ENCODE peak calls at places on chromosomes 7 and 10, in six cellular contexts. One of them, this sample, is unnamed.

GRCh38 chr7:75642810-75643486 is 95.8 kb downstream of the HIP1 start:
- DNase-seq in PC-3: peak; percentile 85
- DNase-seq in fibroblast of lung: peak; percentile 67
- DNase-seq in hepatocyte: peak; percentile 75
- DNase-seq in GM23248: peak; percentile 73
- DNase-seq in PC-9: peak; percentile 34
- DNase-seq in this sample: peak; percentile 78

GRCh38 chr10:43313901-43314300 is 47.0 kb upstream of the RASGEF1A start:
- DNase-seq in PC-9: no peak
- DNase-seq in hepatocyte: no peak
- DNase-seq in fibroblast of lung: no peak
- DNase-seq in GM23248: no peak
- DNase-seq in PC-3: no peak
- DNase-seq in this sample: no peak

GRCh38 chr10:51689536-51689935 is 9.9 kb downstream of the CSTF2T start:
- DNase-seq in GM23248: no peak
- DNase-seq in fibroblast of lung: no peak
- DNase-seq in PC-3: peak; percentile 72
- DNase-seq in hepatocyte: no peak
- DNase-seq in PC-9: no peak
- DNase-seq in this sample: no peak

GRCh38 chr7:17040701-17041100 is 158.9 kb upstream of the AGR3 start:
- DNase-seq in PC-9: no peak
- DNase-seq in PC-3: no peak
- DNase-seq in fibroblast of lung: peak; percentile 15
- DNase-seq in hepatocyte: no peak
- DNase-seq in GM23248: no peak
- DNase-seq in this sample: no peak

GRCh38 chr7:126140858-126141491 is 1111.8 kb downstream of the GRM8 start:
- DNase-seq in PC-3: no peak
- DNase-seq in hepatocyte: no peak
- DNase-seq in fibroblast of lung: no peak
- DNase-seq in GM23248: no peak
- DNase-seq in PC-9: no peak
- DNase-seq in this sample: no peak

GRCh38 chr10:57679916-57680315 is 587.8 kb downstream of the IPMK start:
- DNase-seq in PC-3: no peak
- DNase-seq in hepatocyte: no peak
- DNase-seq in PC-9: no peak
- DNase-seq in fibroblast of lung: no peak
- DNase-seq in GM23248: no peak
- DNase-seq in this sample: no peak

GRCh38 chr10:2760736-2761135 is 306.6 kb upstream of the PFKP start:
- DNase-seq in PC-9: no peak
- DNase-seq in fibroblast of lung: no peak
- DNase-seq in GM23248: no peak
- DNase-seq in PC-3: no peak
- DNase-seq in hepatocyte: no peak
- DNase-seq in this sample: peak; percentile 79

GRCh38 chr10:63115732-63116383 is 17.3 kb upstream of the NRBF2 start:
- DNase-seq in hepatocyte: peak; percentile 48
- DNase-seq in PC-9: peak; percentile 19
- DNase-seq in fibroblast of lung: peak; percentile 95
- DNase-seq in GM23248: peak; percentile 95
- DNase-seq in PC-3: peak; percentile 66
- DNase-seq in this sample: peak; percentile 49

GRCh38 chr7:70700055-70700934 is 431.6 kb upstream of the GALNT17 start:
- DNase-seq in hepatocyte: no peak
- DNase-seq in fibroblast of lung: no peak
- DNase-seq in GM23248: no peak
- DNase-seq in PC-3: no peak
- DNase-seq in PC-9: no peak
- DNase-seq in this sample: no peak

GRCh38 chr7:102927303-102927933 is 14.6 kb downstream of the LRRC17 start:
- DNase-seq in fibroblast of lung: peak; percentile 81
- DNase-seq in PC-9: no peak
- DNase-seq in hepatocyte: no peak
- DNase-seq in GM23248: no peak
- DNase-seq in PC-3: peak; percentile 35
- DNase-seq in this sample: no peak

GRCh38 chr7:27254625-27255024 is 12.0 kb downstream of the EVX1 start:
- DNase-seq in PC-9: no peak
- DNase-seq in GM23248: peak; percentile 31
- DNase-seq in fibroblast of lung: no peak
- DNase-seq in PC-3: peak; percentile 58
- DNase-seq in hepatocyte: no peak
- DNase-seq in this sample: no peak

GRCh38 chr10:79145174-79145483 is 76.4 kb downstream of the ZMIZ1 start:
- DNase-seq in PC-9: no peak
- DNase-seq in PC-3: no peak
- DNase-seq in hepatocyte: no peak
- DNase-seq in GM23248: no peak
- DNase-seq in fibroblast of lung: no peak
- DNase-seq in this sample: no peak

GRCh38 chr10:97939446-97939990 is 89.9 kb downstream of the GOLGA7B start:
- DNase-seq in PC-9: no peak
- DNase-seq in fibroblast of lung: no peak
- DNase-seq in GM23248: no peak
- DNase-seq in hepatocyte: no peak
- DNase-seq in PC-3: peak; percentile 5
- DNase-seq in this sample: no peak

GRCh38 chr7:68892211-68892610 is 706.1 kb upstream of the AUTS2 start:
- DNase-seq in PC-3: no peak
- DNase-seq in PC-9: no peak
- DNase-seq in fibroblast of lung: peak; percentile 84
- DNase-seq in GM23248: peak; percentile 0
- DNase-seq in hepatocyte: peak; percentile 37
- DNase-seq in this sample: no peak

GRCh38 chr7:57641521-57642067 is 191.6 kb downstream of the ZNF716 start:
- DNase-seq in GM23248: no peak
- DNase-seq in fibroblast of lung: no peak
- DNase-seq in PC-9: no peak
- DNase-seq in hepatocyte: no peak
- DNase-seq in PC-3: no peak
- DNase-seq in this sample: no peak

GRCh38 chr7:120014920-120015465 is 258.0 kb upstream of the KCND2 start:
- DNase-seq in hepatocyte: no peak
- DNase-seq in GM23248: peak; percentile 24
- DNase-seq in PC-3: no peak
- DNase-seq in fibroblast of lung: peak; percentile 47
- DNase-seq in PC-9: no peak
- DNase-seq in this sample: no peak

GRCh38 chr10:49369216-49370162 is 26.4 kb downstream of the DRGX start:
- DNase-seq in GM23248: no peak
- DNase-seq in fibroblast of lung: peak; percentile 81
- DNase-seq in hepatocyte: no peak
- DNase-seq in PC-9: no peak
- DNase-seq in PC-3: peak; percentile 31
- DNase-seq in this sample: no peak

GRCh38 chr7:75621124-75621523 is 117.6 kb downstream of the HIP1 start:
- DNase-seq in hepatocyte: no peak
- DNase-seq in PC-9: no peak
- DNase-seq in fibroblast of lung: no peak
- DNase-seq in GM23248: no peak
- DNase-seq in PC-3: no peak
- DNase-seq in this sample: no peak

GRCh38 chr10:110497438-110498086 is at the start of gene DUSP5:
- DNase-seq in hepatocyte: peak; percentile 97
- DNase-seq in GM23248: peak; percentile 99
- DNase-seq in PC-9: peak; percentile 91
- DNase-seq in fibroblast of lung: peak; percentile 92
- DNase-seq in PC-3: peak; percentile 95
- DNase-seq in this sample: peak; percentile 96

GRCh38 chr10:110496553-110497437 is 912 bp upstream of the DUSP5 start:
- DNase-seq in fibroblast of lung: no peak
- DNase-seq in PC-3: peak; percentile 47
- DNase-seq in hepatocyte: no peak
- DNase-seq in GM23248: peak; percentile 90
- DNase-seq in PC-9: no peak
- DNase-seq in this sample: peak; percentile 17

GRCh38 chr10:110494532-110494931 is 3.2 kb upstream of the DUSP5 start:
- DNase-seq in GM23248: no peak
- DNase-seq in PC-3: no peak
- DNase-seq in fibroblast of lung: no peak
- DNase-seq in hepatocyte: no peak
- DNase-seq in PC-9: no peak
- DNase-seq in this sample: no peak

GRCh38 chr10:110493832-110494426 is 3.8 kb upstream of the DUSP5 start:
- DNase-seq in fibroblast of lung: no peak
- DNase-seq in PC-9: no peak
- DNase-seq in PC-3: no peak
- DNase-seq in hepatocyte: no peak
- DNase-seq in GM23248: no peak
- DNase-seq in this sample: no peak

DNA sequence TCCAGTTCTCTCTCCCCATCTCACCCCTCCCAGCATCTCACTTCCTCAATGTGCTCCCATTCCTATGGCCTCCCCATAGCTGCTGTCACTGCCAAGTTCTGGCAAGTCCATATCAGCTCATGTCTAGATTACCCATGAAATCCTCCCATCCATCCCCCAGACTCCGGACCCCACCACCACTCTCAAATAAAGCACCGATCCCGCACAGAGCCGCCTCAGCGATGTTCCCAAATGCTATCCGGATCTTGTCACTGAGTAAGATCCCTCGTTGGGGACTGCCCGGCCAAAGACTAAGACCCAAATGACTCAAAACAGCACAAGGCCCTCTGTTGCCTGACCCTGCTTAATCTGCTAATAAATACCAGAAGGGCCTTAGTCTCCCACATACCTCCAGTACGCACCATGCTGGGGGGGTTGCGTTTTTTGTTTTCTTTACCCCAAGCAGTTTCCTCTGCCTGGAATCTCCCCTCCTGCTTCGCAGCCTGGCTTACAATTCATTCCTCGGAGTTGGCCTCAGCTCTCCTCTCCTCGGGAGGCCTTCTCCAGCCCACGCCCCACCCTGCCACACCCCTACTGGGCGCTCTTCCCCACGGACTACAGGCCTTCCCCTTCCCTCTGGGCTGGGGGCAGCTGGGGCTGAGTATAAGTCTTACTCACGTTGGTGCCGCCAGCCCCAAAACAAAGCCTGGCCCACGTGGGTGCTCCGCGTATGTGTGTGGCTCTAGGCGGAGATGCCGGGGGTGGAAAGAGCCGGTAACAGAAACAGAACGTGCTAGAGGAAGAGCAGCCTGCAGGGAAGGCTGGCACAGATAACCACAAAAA is 1.8 kb upstream of the DUSP5 start:
- DNase-seq in fibroblast of lung: peak; percentile 91
- DNase-seq in hepatocyte: peak; percentile 62
- DNase-seq in PC-9: peak; percentile 41
- DNase-seq in PC-3: peak; percentile 72
- DNase-seq in GM23248: peak; percentile 95
- DNase-seq in this sample: peak; percentile 38
- H3K27ac ChIP-seq in fibroblast of lung: peak overlapping the region; percentile 94
- H3K27ac ChIP-seq in hepatocyte: peak overlapping the region; percentile 94
- H3K27ac ChIP-seq in PC-9: peak overlapping the region; percentile 87
- H3K27ac ChIP-seq in PC-3: peak overlapping the region; percentile 80
- H3K27ac ChIP-seq in GM23248: peak overlapping the region; percentile 95
- H3K27ac ChIP-seq in this sample: no peak overlapping the region

DNA sequence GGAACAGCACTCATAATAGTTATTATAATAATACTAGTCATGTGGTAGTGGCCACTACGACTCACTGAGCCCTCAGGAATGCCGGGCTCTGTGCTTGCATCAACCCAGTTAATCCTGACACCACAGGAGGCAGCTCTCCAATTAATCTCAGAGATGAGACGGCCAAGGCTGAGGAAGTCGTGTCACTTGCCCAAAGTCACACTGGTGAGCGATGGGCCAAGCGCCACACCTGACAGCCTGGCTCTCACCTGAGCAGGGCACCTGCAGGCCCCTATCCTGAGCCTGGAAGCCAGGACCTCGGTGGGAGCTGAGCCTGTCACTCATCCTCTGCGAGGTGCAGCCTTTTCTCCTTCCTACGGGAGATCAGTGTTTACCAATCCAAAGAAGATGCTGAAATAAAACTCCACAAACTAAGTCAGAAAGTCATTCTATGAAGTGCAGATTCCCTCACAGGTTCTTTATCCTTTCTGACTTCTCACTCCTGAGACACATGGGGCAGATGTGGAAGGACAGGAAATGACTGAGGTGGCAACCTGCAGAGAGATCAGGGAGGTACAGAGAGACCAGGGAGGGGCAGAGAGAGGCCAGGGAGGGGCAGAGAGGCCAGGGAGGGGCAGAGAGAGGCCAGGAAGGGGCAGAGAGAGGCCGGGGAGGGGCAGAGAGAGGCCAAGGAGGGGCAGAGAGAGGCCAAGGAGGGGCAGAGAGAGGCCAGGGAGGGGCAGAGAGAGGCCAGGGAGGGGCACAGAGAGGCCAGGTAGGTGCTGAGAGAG is 38.6 kb downstream of the VIPR2 start:
- DNase-seq in PC-3: peak; percentile 7
- DNase-seq in fibroblast of lung: no peak
- DNase-seq in PC-9: no peak
- DNase-seq in hepatocyte: no peak
- DNase-seq in GM23248: no peak
- DNase-seq in this sample: no peak
- H3K36me3 ChIP-seq in PC-3: no peaks in the 10 kb centered on the region
- H3K36me3 ChIP-seq in fibroblast of lung: no peaks in the 10 kb centered on the region
- H3K36me3 ChIP-seq in PC-9: no peaks in the 10 kb centered on the region
- H3K36me3 ChIP-seq in hepatocyte: no peaks in the 10 kb centered on the region
- H3K36me3 ChIP-seq in GM23248: no peaks in the 10 kb centered on the region
- H3K36me3 ChIP-seq in this sample: no peaks in the 10 kb centered on the region

GRCh38 chr7:80393786-80394185 is 118.1 kb downstream of the GNAT3 start:
- DNase-seq in PC-3: no peak
- DNase-seq in fibroblast of lung: no peak
- DNase-seq in PC-9: no peak
- DNase-seq in hepatocyte: no peak
- DNase-seq in GM23248: no peak
- DNase-seq in this sample: no peak
- H3K27ac ChIP-seq in PC-3: no peak overlapping the region
- H3K27ac ChIP-seq in fibroblast of lung: no peak overlapping the region
- H3K27ac ChIP-seq in PC-9: no peak overlapping the region
- H3K27ac ChIP-seq in hepatocyte: no peak overlapping the region
- H3K27ac ChIP-seq in GM23248: no peak overlapping the region
- H3K27ac ChIP-seq in this sample: no peak overlapping the region

DNA sequence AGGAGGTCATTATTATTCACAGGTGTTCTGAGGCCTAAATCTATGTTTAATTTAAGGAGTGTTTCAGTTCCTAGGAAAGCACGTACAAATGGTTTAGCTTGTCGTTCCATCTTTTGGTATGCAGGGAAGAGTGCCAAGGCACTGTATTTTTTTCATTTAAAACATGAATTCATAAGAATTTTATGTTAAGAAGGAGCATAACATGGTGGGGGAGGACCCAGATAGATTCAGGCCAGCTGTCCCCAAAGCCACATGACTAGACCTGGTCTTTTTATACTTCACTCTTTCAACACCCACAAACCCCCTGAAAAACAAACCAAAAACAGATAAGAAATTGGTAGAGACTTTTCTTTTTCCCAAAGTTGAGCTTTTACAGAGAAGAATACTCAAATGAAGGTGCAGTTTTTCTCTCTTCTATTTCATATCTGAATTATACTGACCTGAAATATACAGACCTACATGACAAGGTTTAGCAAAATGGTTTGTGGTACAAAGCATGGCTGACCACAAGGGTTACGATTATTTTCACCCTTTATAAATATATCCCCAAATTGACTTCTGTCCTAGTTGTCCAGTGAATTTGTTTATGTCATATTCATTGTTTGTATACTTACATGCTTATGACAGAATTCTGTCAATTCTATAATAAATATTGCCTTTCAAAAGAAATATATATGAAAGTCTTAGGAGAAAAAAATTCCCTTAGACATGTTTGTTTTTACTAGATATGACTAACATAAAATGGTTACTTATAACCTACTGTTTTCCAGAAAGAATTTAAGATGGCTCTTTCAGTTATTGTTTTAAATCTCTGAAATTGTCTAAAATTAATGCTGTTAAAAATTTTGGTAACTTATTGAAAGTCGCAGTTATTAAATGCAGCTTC is 71.4 kb downstream of the AP3M1 start:
- DNase-seq in GM23248: peak; percentile 45
- DNase-seq in fibroblast of lung: peak; percentile 40
- DNase-seq in PC-9: no peak
- DNase-seq in hepatocyte: no peak
- DNase-seq in PC-3: peak; percentile 71
- DNase-seq in this sample: no peak
- H3K36me3 ChIP-seq in GM23248: peaks cover 46% of the 10 kb centered on the region
- H3K36me3 ChIP-seq in fibroblast of lung: peaks cover 10% of the 10 kb centered on the region
- H3K36me3 ChIP-seq in PC-9: peaks cover 32% of the 10 kb centered on the region
- H3K36me3 ChIP-seq in hepatocyte: no peaks in the 10 kb centered on the region
- H3K36me3 ChIP-seq in PC-3: peaks cover 56% of the 10 kb centered on the region
- H3K36me3 ChIP-seq in this sample: no peaks in the 10 kb centered on the region